ENCODE peak calls at places on chromosomes 12 and 14, in six cellular contexts. P, L, G, V, Z and H are unnamed samples.
A peak's percentile ranks its signal among the peaks of the same experiment; 100 is the strongest.

GRCh38 chr12:42410345-42410744 is 84.4 kb downstream of the PPHLN1 start:
- DNase-seq in P (no peak), L (no peak), G (no peak), V (no peak), Z (no peak), H (no peak)

GRCh38 chr12:53966385-53967133 is 6.4 kb upstream of the HOXC11 start:
- DNase-seq in P (no peak), L (no peak), G (no peak), V (no peak), Z (no peak), H (no peak)

GRCh38 chr12:119699199-119699765 is 31.3 kb downstream of the PRKAB1 start:
- DNase-seq in P (no peak), L (no peak), G (no peak), V (no peak), Z (no peak), H (no peak)

GRCh38 chr12:94239332-94239731 is 91.0 kb downstream of the PLXNC1 start:
- DNase-seq in P (no peak), L (no peak), G (no peak), V (no peak), Z (no peak), H (no peak)

GRCh38 chr12:14417717-14418116 is 52.2 kb downstream of the ATF7IP start:
- DNase-seq in P (peak; percentile 89), L (peak; percentile 92), G (peak; percentile 90), V (peak; percentile 89), Z (peak; percentile 64), H (peak; percentile 97)

GRCh38 chr14:103510311-103511021 is 12.2 kb downstream of the CKB start:
- DNase-seq in P (no peak), L (no peak), G (no peak), V (no peak), Z (no peak), H (no peak)

GRCh38 chr14:65938738-65939137 is 526.2 kb downstream of the FUT8 start:
- DNase-seq in P (no peak), L (no peak), G (no peak), V (no peak), Z (no peak), H (no peak)

GRCh38 chr14:92473261-92473946 is 40.2 kb upstream of the RIN3 start:
- DNase-seq in P (no peak), L (peak; percentile 75), G (no peak), V (peak; percentile 81), Z (no peak), H (no peak)

GRCh38 chr14:57275023-57275664 is 6.4 kb downstream of the AP5M1 start:
- DNase-seq in P (no peak), L (peak; percentile 5), G (no peak), V (no peak), Z (no peak), H (no peak)

GRCh38 chr14:32329146-32329545 is at the start of gene AKAP6:
- DNase-seq in P (no peak), L (no peak), G (peak; percentile 72), V (peak; percentile 30), Z (no peak), H (peak; percentile 64)

GRCh38 chr14:102644523-102644922 is 52.1 kb downstream of the RCOR1 start:
- DNase-seq in P (no peak), L (no peak), G (no peak), V (no peak), Z (no peak), H (no peak)

DNA sequence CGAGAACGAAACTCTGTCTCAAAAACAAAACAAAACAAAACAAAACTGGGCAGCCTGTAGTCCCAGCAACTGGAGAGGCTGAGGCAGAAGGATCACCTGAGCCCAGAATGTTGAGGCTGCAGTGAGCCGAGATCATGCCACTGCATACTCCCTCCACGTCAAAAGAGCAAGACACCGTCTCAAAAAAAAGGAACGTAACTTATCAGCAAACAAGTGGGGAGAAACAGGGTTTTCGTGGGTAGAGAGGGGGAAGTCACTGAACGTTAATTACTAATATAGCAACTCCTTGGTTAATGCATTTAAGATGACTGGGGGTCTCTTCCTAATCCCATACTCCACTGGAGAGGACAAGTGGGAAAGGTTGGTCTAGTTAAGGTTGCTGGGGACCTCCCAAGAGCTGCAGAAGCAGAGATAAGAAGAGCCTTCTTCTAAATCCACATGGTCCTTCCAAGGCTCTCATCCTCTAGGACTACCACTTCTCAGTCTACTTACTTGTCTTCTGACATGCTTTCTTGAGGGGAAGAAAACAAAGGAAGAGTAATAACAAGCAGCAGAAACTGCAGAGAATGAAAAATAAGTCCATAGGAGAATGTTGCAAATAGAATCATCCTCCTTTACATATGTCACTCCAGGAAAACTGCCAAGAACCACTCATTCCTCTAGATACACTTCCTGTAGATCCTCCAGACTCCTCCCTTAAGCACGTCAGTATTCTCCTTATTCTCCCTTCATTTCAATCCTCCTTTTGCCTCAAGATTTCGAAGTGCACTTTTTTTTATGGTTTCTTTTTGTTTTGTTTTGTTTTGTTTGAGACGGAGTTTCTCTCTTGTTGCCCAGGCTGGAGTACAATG is 5.8 kb downstream of the NUMB start:
- DNase-seq in P (no peak), L (peak; percentile 97), G (no peak), V (peak; percentile 85), Z (no peak), H (no peak)
- H2BK15ac ChIP-seq in P (no peak overlapping the region), L (no peak overlapping the region), G (no peak overlapping the region), V (no peak overlapping the region), Z (no peak overlapping the region), H (no peak overlapping the region)

GRCh38 chr12:112297188-112297587 is 85.0 kb downstream of the HECTD4 start:
- DNase-seq in P (no peak), L (no peak), G (no peak), V (no peak), Z (no peak), H (no peak)
- H3K23ac ChIP-seq in P (no peak overlapping the region), L (no peak overlapping the region), G (no peak overlapping the region), V (no peak overlapping the region), Z (no peak overlapping the region), H (no peak overlapping the region)

GRCh38 chr12:25241171-25242020 is 9.3 kb downstream of the KRAS start:
- DNase-seq in P (no peak), L (peak; percentile 71), G (no peak), V (peak; percentile 67), Z (no peak), H (peak; percentile 46)

GRCh38 chr12:25236190-25236589 is 14.5 kb downstream of the KRAS start:
- DNase-seq in P (no peak), L (peak; percentile 36), G (no peak), V (peak; percentile 39), Z (no peak), H (no peak)

GRCh38 chr12:25236626-25237025 is 14.1 kb downstream of the KRAS start:
- DNase-seq in P (no peak), L (peak; percentile 51), G (no peak), V (no peak), Z (no peak), H (no peak)
- H2BK15ac ChIP-seq in P (no peak overlapping the region), L (no peak overlapping the region), G (no peak overlapping the region), V (no peak overlapping the region), Z (no peak overlapping the region), H (no peak overlapping the region)

DNA sequence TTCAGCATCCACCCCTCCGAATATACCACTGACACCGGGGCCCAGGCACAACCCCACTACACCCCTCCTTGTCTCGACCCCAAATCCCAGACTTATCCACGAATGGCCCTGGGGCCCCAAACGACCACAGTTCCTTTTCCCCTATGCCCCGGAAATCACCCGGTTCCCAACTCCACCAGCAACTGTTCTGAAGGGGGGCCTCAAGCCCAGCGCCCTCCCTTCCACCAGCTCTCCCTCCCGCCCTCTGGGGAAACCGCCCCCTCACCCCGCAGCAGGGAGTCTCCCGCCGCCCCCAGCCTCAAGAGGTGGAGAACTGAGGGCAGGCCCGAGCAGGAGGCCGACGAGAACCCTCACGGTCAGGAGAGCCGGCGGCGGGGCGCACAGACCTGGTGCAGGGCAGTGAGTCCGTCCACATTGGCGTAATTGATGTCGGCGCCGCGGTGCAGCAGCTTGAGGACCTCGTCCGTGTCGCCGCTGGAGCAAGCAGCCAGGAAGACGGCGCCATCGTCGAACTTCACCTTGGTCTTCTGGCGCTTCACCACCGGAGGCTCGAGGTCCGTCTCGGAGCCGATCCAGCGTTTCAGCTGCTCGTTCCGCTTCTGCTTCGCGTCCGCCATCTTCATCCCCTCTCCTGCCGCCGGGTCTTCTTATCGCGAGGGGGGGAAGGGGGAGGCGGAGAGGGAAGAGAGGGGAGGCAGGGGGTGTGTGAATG is 432 bp downstream of the PPP1R12A start:
- DNase-seq in P (peak; percentile 71), L (peak; percentile 36), G (no peak), V (peak; percentile 69), Z (peak; percentile 9), H (peak; percentile 78)
- H3K23ac ChIP-seq in P (no peak overlapping the region), L (peak overlapping the region; percentile 96), G (peak overlapping the region; percentile 100), V (no peak overlapping the region), Z (no peak overlapping the region), H (peak overlapping the region; percentile 99)

GRCh38 chr12:64670039-64670438 is 59.7 kb downstream of the RASSF3 start:
- DNase-seq in P (no peak), L (no peak), G (no peak), V (no peak), Z (no peak), H (no peak)
- H2BK15ac ChIP-seq in P (no peak overlapping the region), L (no peak overlapping the region), G (no peak overlapping the region), V (no peak overlapping the region), Z (peak overlapping the region; percentile 75), H (no peak overlapping the region)

GRCh38 chr12:67211494-67211893 is 57.7 kb upstream of the CAND1 start:
- DNase-seq in P (no peak), L (no peak), G (no peak), V (no peak), Z (no peak), H (no peak)
- H3K23ac ChIP-seq in P (no peak overlapping the region), L (no peak overlapping the region), G (no peak overlapping the region), V (no peak overlapping the region), Z (no peak overlapping the region), H (no peak overlapping the region)

DNA sequence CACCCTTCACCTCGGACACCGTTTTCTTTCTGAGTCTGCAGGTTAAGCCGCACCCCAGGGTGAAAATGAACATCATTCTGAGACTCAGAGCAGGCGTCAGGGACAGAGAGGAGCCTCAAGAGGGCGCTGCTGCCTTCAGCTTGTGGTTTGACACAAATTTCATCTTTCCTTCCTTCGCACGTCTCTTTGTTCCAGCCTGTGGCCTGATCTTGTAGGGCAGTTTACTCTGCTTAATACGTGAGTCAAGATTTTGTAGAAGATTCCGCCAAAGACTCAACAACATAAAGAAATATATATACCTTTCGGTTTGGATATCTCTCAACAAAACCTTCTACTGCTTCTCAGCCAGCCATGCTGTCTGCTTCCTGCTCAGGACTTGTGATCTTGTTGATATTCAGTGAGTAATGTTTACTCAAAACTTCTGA is 329.3 kb upstream of the OR4E1 start:
- DNase-seq in P (peak; percentile 69), L (no peak), G (peak; percentile 49), V (no peak), Z (no peak), H (peak; percentile 63)
- H2BK15ac ChIP-seq in P (no peak overlapping the region), L (no peak overlapping the region), G (no peak overlapping the region), V (no peak overlapping the region), Z (no peak overlapping the region), H (no peak overlapping the region)